ENCODE peak calls at places on chromosome 1, in nine cellular contexts. V, H, C, B, F, L, X, Y and T are unnamed samples.

GRCh38 chr1:82226198-82226505 is 425.4 kb downstream of the ADGRL2 start:
- DNase-seq in V (peak), H (peak), C (no peak), B (peak), F (no peak), L (no peak), X (no peak), Y (no peak), T (no peak)

GRCh38 chr1:37298769-37299168 is 175.6 kb upstream of the ZC3H12A start:
- DNase-seq in V (no peak), H (no peak), C (no peak), B (no peak), F (no peak), L (no peak), X (no peak), Y (no peak), T (no peak)

GRCh38 chr1:44318097-44319088 is 36.7 kb downstream of the ERI3 start:
- DNase-seq in V (peak), H (peak), C (no peak), B (peak), F (peak), L (peak), X (peak), Y (no peak), T (peak)

GRCh38 chr1:43053040-43053439 is 94.4 kb upstream of the SLC2A1 start:
- DNase-seq in V (no peak), H (no peak), C (no peak), B (no peak), F (no peak), L (no peak), X (no peak), Y (no peak), T (no peak)

GRCh38 chr1:26161408-26162219 is 2.7 kb downstream of the FAM110D start:
- DNase-seq in V (peak), H (peak), C (peak), B (no peak), F (no peak), L (peak), X (peak), Y (peak), T (peak)

GRCh38 chr1:197614916-197615692 is 160.2 kb downstream of the DENND1B start:
- DNase-seq in V (peak), H (peak), C (no peak), B (peak), F (no peak), L (peak), X (no peak), Y (no peak), T (peak)

GRCh38 chr1:9442266-9442846 is 96.9 kb upstream of the SLC25A33 start:
- DNase-seq in V (no peak), H (no peak), C (no peak), B (no peak), F (no peak), L (no peak), X (no peak), Y (no peak), T (no peak)

GRCh38 chr1:196001188-196001587 is 607.1 kb downstream of the KCNT2 start:
- DNase-seq in V (no peak), H (no peak), C (no peak), B (no peak), F (no peak), L (no peak), X (no peak), Y (no peak), T (no peak)

GRCh38 chr1:87685366-87686136 is 356.9 kb downstream of the LMO4 start:
- DNase-seq in V (peak), H (no peak), C (no peak), B (no peak), F (peak), L (no peak), X (no peak), Y (no peak), T (no peak)

GRCh38 chr1:53043271-53043670 is 18.7 kb upstream of the PODN start:
- DNase-seq in V (peak), H (no peak), C (no peak), B (no peak), F (no peak), L (no peak), X (no peak), Y (no peak), T (peak)

GRCh38 chr1:66752000-66752592 is at the start of gene DYNLT5:
- DNase-seq in V (peak), H (no peak), C (peak), B (no peak), F (peak), L (no peak), X (no peak), Y (peak), T (peak)

GRCh38 chr1:43587594-43587993 is 56.9 kb downstream of the PTPRF start:
- DNase-seq in V (peak), H (no peak), C (no peak), B (no peak), F (no peak), L (no peak), X (no peak), Y (peak), T (peak)

GRCh38 chr1:6185151-6185550 is 5.0 kb upstream of the CHD5 start:
- DNase-seq in V (peak), H (no peak), C (no peak), B (no peak), F (no peak), L (no peak), X (no peak), Y (no peak), T (peak)